ENCODE peak calls at places on chromosomes 11 and 22, in four cellular contexts. X, Z, K and T are unnamed samples.

GRCh38 chr11:6418958-6419611 is at the start of gene APBB1:
- DNase-seq in X (peak), Z (peak), K (no peak), T (no peak)

GRCh38 chr11:32312865-32313403 is 122.4 kb downstream of the WT1 start:
- DNase-seq in X (peak), Z (peak), K (no peak), T (no peak)

GRCh38 chr11:46120711-46121327 is 435 bp downstream of the PHF21A start:
- DNase-seq in X (peak), Z (peak), K (no peak), T (peak)

GRCh38 chr11:105612766-105613165 is 2.9 kb downstream of the GRIA4 start:
- DNase-seq in X (no peak), Z (no peak), K (no peak), T (no peak)

GRCh38 chr11:87030458-87031054 is 7.2 kb upstream of the TMEM135 start:
- DNase-seq in X (no peak), Z (no peak), K (no peak), T (no peak)

GRCh38 chr11:8015753-8016239 is 28.7 kb downstream of the EIF3F start:
- DNase-seq in X (no peak), Z (no peak), K (no peak), T (no peak)

GRCh38 chr11:67024410-67024809 is 1.5 kb downstream of the SYT12 start:
- DNase-seq in X (no peak), Z (no peak), K (no peak), T (no peak)

GRCh38 chr11:114135737-114136151 is 76.2 kb downstream of the ZBTB16 start:
- DNase-seq in X (no peak), Z (peak), K (no peak), T (no peak)

GRCh38 chr11:134630896-134631295 is 218.9 kb upstream of the B3GAT1 start:
- DNase-seq in X (no peak), Z (no peak), K (no peak), T (no peak)

GRCh38 chr11:78069465-78069864 is 5.8 kb downstream of the THRSP start:
- DNase-seq in X (no peak), Z (no peak), K (no peak), T (no peak)

GRCh38 chr22:20805972-20806471 is 32.1 kb downstream of the SERPIND1 start:
- DNase-seq in X (no peak), Z (no peak), K (no peak), T (no peak)

GRCh38 chr11:102495161-102496042 is 35.1 kb downstream of the MMP7 start:
- DNase-seq in X (peak), Z (peak), K (no peak), T (peak)

GRCh38 chr22:22180738-22181514 is 63.7 kb upstream of the VPREB1 start:
- DNase-seq in X (no peak), Z (no peak), K (no peak), T (no peak)

GRCh38 chr22:46731246-46732040 is 6.6 kb downstream of the CERK start:
- DNase-seq in X (no peak), Z (peak), K (no peak), T (no peak)

GRCh38 chr11:44950625-44951472 is at the start of gene TP53I11:
- DNase-seq in X (peak), Z (peak), K (peak), T (no peak)

GRCh38 chr11:10899542-10899830 is 41.6 kb upstream of the ZBED5 start:
- DNase-seq in X (peak), Z (peak), K (peak), T (no peak)

GRCh38 chr22:18101536-18101935 is 9.1 kb upstream of the TUBA8 start:
- DNase-seq in X (no peak), Z (no peak), K (no peak), T (no peak)

GRCh38 chr11:10302294-10302743 is 2.6 kb upstream of the ADM start:
- DNase-seq in X (no peak), Z (peak), K (no peak), T (no peak)

GRCh38 chr11:102116453-102117205 is 6.4 kb downstream of the YAP1 start:
- DNase-seq in X (no peak), Z (no peak), K (no peak), T (no peak)

GRCh38 chr22:23385301-23386244 is 194.5 kb downstream of the IGLL1 start:
- DNase-seq in X (peak), Z (peak), K (no peak), T (peak)

GRCh38 chr11:60854847-60855725 is 664 bp downstream of the PTGDR2 start:
- DNase-seq in X (no peak), Z (no peak), K (no peak), T (no peak)

GRCh38 chr22:17753401-17753989 is 20.8 kb downstream of the BID start:
- DNase-seq in X (no peak), Z (no peak), K (no peak), T (no peak)

GRCh38 chr11:19552100-19552499 is 160.5 kb upstream of the NAV2 start:
- DNase-seq in X (no peak), Z (no peak), K (no peak), T (no peak)

GRCh38 chr11:69035959-69036340 is 12.8 kb upstream of the TPCN2 start:
- DNase-seq in X (no peak), Z (no peak), K (no peak), T (no peak)

GRCh38 chr11:13114566-13115465 is 105.7 kb downstream of the RASSF10 start:
- DNase-seq in X (peak), Z (peak), K (no peak), T (no peak)

GRCh38 chr11:44852159-44852707 is 98.5 kb downstream of the TP53I11 start:
- DNase-seq in X (no peak), Z (no peak), K (no peak), T (no peak)

GRCh38 chr11:75814686-75815344 is at the start of gene UVRAG:
- DNase-seq in X (peak), Z (peak), K (peak), T (peak)

DNA sequence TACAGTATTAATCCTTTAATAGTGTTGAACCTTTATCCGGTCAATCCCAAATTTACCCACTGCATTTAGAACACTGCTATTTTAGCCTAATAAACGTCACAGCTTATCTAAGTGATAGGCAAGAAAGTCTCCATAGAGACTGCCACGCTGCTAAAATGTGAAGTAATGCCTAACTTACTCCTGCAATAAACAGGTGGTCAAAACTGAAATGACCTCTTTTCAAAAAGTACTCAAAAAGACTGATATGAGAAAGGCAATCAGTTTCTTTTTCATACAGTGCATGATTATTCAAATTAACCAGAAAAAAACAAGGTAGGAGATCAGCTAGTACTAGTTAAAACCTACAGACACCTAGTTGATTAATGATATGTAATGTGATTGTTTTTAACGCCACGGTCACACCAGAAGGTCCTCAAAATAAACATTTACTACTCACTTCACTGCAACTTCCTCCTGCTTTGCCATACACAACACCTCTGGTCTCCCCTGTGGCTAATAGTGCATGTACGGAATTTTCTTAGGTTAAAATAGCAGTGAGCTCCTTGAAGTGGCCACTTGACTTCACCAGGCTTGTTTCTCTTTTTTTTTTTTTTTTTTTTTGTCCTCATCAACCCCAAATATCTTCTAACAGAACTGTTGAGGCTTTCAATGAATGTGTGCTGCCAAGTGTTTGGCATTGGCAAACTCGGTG is 8.8 kb downstream of the ATP5MG start:
- DNase-seq in X (no peak), Z (no peak), K (no peak), T (no peak)
- H3K4me3 ChIP-seq in X (no peak), Z (no peak), K (no peak), T (no peak)

DNA sequence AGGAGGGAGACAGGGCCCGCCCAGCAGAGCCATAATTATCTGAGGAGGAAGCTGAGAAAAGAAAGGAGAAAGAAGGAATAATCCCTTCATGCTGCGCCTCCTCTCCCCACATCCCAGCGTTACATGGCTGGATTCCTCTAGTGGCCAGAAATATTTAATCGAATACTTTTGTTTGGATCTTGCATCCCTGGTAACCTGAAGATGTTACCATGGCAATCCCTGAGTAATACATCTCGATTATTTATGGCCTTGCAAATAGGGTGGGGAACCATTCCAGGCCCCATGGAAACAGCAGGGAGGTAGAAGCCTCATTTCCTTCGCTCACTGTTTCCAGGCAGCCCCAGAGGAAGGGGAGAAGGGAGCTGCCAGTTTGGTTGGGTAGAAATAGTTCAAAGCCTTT is 357.7 kb downstream of the BUD13 start:
- DNase-seq in X (no peak), Z (no peak), K (no peak), T (no peak)
- TF ChIP-seq CTCF in X (no peak), Z (no peak), K (no peak), T (no peak)

DNA sequence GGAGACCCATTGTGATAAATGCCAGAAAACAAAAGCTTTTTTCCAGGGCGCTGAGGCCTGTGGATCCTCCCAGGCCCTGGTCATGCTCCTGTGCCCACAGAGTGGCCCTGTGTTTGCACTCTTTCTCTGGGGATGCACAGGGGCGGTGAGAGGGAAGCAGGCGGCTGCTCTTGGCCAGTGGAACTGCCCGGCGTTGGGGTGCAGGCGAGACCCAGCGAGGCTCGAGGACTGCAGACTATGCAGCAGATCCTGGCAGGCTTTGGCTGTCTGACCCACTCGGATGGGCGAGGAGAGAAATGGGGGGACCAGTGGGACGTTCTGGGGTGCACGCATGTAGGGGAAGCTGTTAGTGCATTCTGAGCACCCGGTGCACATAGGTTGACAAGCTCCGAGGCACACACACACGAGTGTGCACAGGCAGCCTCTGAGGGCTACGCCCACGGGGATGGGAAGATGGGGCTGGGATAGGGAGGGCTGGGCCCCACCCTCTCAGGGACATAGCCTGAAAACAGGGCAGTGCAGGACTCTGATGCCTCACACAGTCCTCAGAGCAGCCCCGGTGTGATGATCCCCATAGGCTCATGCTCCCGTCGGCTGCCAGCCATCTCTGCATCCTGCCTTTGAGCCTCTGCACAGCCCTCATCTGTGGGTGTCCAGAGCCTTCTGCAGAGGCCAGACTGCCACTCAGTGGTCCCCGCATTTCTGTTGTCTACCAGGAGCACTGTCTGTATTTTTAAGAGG is 1233.5 kb downstream of the BRD1 start:
- DNase-seq in X (no peak), Z (no peak), K (no peak), T (no peak)
- H3K4me3 ChIP-seq in X (no peak), Z (no peak), K (no peak), T (no peak)

GRCh38 chr11:72534859-72535547 is 100.7 kb upstream of the CLPB start:
- DNase-seq in X (no peak), Z (peak), K (no peak), T (no peak)
- TF ChIP-seq CTCF in X (peak), Z (no peak), K (no peak), T (no peak)

DNA sequence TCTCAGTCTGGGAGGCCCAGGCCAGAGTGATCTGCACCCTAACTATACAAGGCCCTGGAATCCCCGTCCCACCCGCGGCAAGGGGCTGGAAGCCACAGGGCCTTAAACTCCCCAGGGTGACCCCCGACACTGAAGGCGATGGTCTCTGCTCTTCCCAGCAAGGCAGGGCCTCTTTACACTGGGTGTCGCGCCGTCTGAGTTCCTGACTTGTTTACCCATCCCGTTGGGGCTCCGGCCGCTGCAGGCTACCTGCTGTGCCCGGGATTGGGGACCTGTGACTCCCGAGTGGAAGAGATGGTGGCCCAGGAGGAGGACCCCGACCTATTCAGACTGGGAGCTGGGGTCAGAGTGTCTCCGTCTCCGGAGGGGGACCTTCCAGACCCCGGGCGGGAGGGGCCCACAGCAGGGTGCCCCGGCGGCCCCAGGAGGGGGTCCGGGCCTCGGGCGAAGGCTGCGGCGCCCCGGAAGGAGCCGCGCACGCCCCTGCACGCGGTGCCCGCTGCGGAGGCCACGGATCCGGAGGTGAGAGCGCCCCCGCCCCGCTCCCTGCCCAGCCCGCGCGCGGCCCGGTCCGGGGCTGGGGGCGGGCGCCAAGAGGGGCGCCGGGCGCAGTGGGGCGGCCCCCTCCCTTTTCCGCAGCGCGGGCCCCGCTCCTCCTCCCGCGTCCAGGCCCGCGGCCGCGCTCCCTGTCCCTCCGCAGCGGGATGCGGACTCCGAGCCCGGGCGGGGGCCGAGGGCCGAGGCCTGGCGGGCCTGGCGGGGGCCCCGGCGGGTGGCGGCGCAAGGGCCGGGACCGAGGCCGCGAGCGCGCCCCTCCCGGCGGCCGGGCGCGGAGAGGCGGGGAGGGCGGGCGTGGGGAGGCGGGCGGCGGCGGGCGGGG is 534 bp upstream of the MPPED1 start:
- DNase-seq in X (no peak), Z (no peak), K (no peak), T (no peak)
- H3K4me3 ChIP-seq in X (no peak), Z (no peak), K (no peak), T (no peak)

DNA sequence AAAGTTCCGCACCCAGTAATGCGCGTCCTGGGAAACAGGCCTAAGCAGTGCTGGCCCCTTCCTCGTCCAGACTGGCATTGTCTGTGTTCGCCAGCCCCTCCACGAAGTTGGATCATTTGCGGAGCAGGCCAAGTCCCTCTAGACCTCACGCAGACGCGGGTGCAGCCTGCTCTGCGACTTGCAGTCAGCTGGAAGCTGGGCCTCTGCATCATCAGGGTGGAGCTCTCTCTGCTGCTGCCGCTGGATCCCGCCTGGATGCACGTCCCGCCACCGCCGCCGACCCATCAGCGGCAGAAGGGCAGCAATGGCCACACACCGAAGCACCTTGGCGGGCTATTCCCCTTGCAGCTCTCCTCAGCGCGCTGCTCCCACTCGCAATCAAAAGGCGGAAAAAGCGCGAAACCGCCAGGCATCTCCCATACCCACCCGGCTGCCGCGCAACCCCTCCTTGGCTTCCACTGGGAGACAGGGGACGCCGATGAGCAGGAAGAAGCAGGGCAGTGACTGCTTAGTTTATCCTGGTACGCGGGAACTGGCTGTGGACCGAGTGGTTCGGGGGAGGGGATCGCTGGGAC is 34.1 kb upstream of the GLYATL1 start:
- DNase-seq in X (peak), Z (no peak), K (no peak), T (no peak)
- TF ChIP-seq CTCF in X (no peak), Z (no peak), K (no peak), T (no peak)

DNA sequence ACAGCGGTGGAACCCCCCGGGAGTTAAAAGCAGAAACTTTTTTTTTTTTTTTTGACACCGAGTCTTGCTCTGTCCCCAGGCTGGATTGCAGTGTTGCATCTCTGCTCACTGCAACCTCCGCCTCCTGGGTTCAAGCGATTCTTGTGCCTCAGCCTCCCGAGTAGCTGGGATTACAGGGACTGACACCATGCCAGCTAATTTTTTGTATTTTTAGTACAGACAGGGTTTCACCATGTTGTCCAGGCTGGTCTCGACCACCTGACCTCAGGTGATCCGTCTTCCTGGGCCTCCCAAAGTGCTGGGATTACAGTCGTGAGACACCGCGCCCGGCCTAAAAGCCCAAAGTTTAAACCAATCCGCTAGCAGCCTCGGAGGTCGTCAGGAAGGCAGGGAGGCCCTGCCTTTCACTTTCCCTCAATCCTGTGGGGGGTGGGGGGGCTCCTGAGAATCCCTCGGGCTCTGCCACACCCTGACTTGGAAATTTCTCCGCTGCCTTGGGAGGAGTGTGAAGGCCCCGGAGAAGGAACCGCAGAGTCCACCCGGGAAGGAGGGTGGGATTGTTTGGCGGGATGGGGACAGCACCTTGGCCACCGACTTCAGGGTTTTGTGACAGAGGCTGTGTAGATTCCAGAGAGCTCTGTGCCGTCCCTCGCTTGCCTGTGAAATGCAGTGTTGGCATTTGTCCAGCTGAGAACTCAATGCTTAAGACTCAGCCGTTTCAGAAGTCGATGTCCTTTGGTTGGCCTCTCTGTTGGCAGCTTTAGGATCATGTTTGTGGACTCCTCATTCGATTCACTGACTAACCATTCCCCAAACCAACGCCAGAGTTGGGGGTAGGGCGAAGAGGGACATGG is 1.0 kb downstream of the ARHGAP8 start:
- DNase-seq in X (no peak), Z (no peak), K (no peak), T (no peak)
- H3K4me3 ChIP-seq in X (no peak), Z (peak), K (no peak), T (no peak)

GRCh38 chr22:48351376-48352085 is 1476.1 kb downstream of the BRD1 start:
- DNase-seq in X (no peak), Z (no peak), K (no peak), T (no peak)
- TF ChIP-seq CTCF in X (no peak), Z (no peak), K (no peak), T (no peak)